ENCODE peak calls at places on chromosome 17, in seven cellular contexts. U is K562, N is HCT116, W is HepG2, H is H1, P is SK-N-SH, Z is GM12878. R is an unnamed sample.

GRCh38 chr17:38341035-38341721 is 2.6 kb downstream of the GPR179 start:
- DNase-seq in H (peak; percentile 17), W (peak; percentile 47), N (no peak), U (no peak), P (peak; percentile 84), Z (no peak), R (no peak)

GRCh38 chr17:27586203-27586701 is 44.7 kb upstream of the LGALS9 start:
- DNase-seq in P (peak; percentile 76), W (no peak), Z (no peak), U (no peak), N (no peak), H (no peak), R (no peak)

GRCh38 chr17:78390241-78391050 is 12.0 kb downstream of the PGS1 start:
- DNase-seq in U (no peak), N (no peak), W (no peak), H (no peak), P (peak; percentile 76), Z (no peak), R (no peak)

GRCh38 chr17:54494731-54495715 is 405.6 kb upstream of the TOM1L1 start:
- DNase-seq in Z (no peak), W (no peak), P (no peak), H (no peak), U (no peak), N (no peak), R (no peak)

GRCh38 chr17:79082311-79083190 is 7.9 kb downstream of the ENGASE start:
- DNase-seq in Z (no peak), N (peak; percentile 22), H (no peak), W (peak; percentile 27), P (peak; percentile 96), U (peak; percentile 84), R (peak; percentile 88)

GRCh38 chr17:64420143-64420670 is 28.7 kb upstream of the MILR1 start:
- DNase-seq in W (peak; percentile 81), H (no peak), U (peak; percentile 59), P (peak; percentile 76), Z (no peak), N (peak; percentile 81), R (peak; percentile 90)

GRCh38 chr17:11506635-11507034 is 91.6 kb upstream of the DNAH9 start:
- DNase-seq in N (no peak), P (no peak), U (no peak), Z (no peak), W (peak; percentile 5), H (no peak), R (peak; percentile 4)

GRCh38 chr17:11535231-11535630 is 63.0 kb upstream of the DNAH9 start:
- DNase-seq in H (no peak), Z (no peak), P (no peak), W (no peak), U (no peak), N (no peak), R (no peak)

GRCh38 chr17:31200287-31200686 is 96.8 kb downstream of the OMG start:
- DNase-seq in W (no peak), U (no peak), Z (no peak), H (no peak), P (no peak), N (no peak), R (no peak)

GRCh38 chr17:56943505-56944125 is 17.2 kb downstream of the COIL start:
- DNase-seq in W (no peak), N (no peak), P (no peak), U (no peak), Z (no peak), H (no peak), R (no peak)

GRCh38 chr17:5897320-5897911 is 172.8 kb upstream of the WSCD1 start:
- DNase-seq in W (no peak), N (no peak), P (no peak), U (no peak), Z (no peak), H (peak; percentile 49), R (no peak)

GRCh38 chr17:71283486-71283885 is 837.3 kb upstream of the SOX9 start:
- DNase-seq in H (no peak), P (no peak), U (no peak), Z (no peak), N (no peak), W (no peak), R (no peak)

GRCh38 chr17:16653367-16654041 is at the start of gene ZNF624:
- DNase-seq in W (peak; percentile 88), P (peak; percentile 94), Z (peak; percentile 61), U (peak; percentile 89), N (peak; percentile 92), H (peak; percentile 89), R (peak; percentile 83)

GRCh38 chr17:77354721-77355455 is 214.1 kb downstream of the SEC14L1 start:
- DNase-seq in Z (no peak), U (no peak), P (peak; percentile 60), H (no peak), W (peak; percentile 93), N (no peak), R (no peak)

GRCh38 chr17:49832840-49833599 is 14.8 kb downstream of the TAC4 start:
- DNase-seq in P (no peak), U (no peak), W (no peak), N (no peak), H (no peak), Z (no peak), R (no peak)

GRCh38 chr17:49645654-49646053 is 32.2 kb downstream of the SPOP start:
- DNase-seq in U (no peak), W (no peak), Z (no peak), P (no peak), N (no peak), H (no peak), R (no peak)

GRCh38 chr17:16407911-16408588 is 7.3 kb upstream of the TRPV2 start:
- DNase-seq in P (peak; percentile 76), U (no peak), W (peak; percentile 51), Z (peak; percentile 96), N (no peak), H (no peak), R (no peak)

GRCh38 chr17:39069114-39069756 is 82.2 kb downstream of the PLXDC1 start:
- DNase-seq in Z (no peak), H (no peak), U (no peak), N (no peak), W (peak; percentile 46), P (peak; percentile 69), R (peak; percentile 72)

GRCh38 chr17:64020068-64020766 is at the start of gene ICAM2:
- DNase-seq in N (no peak), W (no peak), P (no peak), U (no peak), H (no peak), Z (peak; percentile 90), R (no peak)

GRCh38 chr17:76793775-76794174 is 55.9 kb downstream of the MFSD11 start:
- DNase-seq in P (peak; percentile 61), U (peak; percentile 33), Z (no peak), N (peak; percentile 53), H (no peak), W (peak; percentile 53), R (peak; percentile 72)

GRCh38 chr17:10631701-10632100 is 25.4 kb downstream of the MYH3 start:
- DNase-seq in P (no peak), U (no peak), H (no peak), W (no peak), N (no peak), Z (no peak), R (no peak)

GRCh38 chr17:77375917-77376651 is 235.3 kb downstream of the SEC14L1 start:
- DNase-seq in N (no peak), U (no peak), Z (no peak), W (no peak), P (peak; percentile 82), H (no peak), R (no peak)

GRCh38 chr17:80063815-80064585 is 27.6 kb downstream of the CCDC40 start:
- DNase-seq in P (no peak), U (peak; percentile 65), H (no peak), N (peak; percentile 24), Z (no peak), W (peak; percentile 81), R (peak; percentile 37)

GRCh38 chr17:36608280-36608679 is 6.9 kb downstream of the MRM1 start:
- DNase-seq in P (no peak), W (no peak), Z (no peak), N (no peak), U (no peak), H (no peak), R (no peak)
- TF ChIP-seq JUND in P (no peak), W (no peak), Z (no peak), N (no peak), U (no peak), H (no peak), R (no peak)

GRCh38 chr17:44397479-44398440 is 8.3 kb upstream of the ITGA2B start:
- DNase-seq in P (no peak), N (no peak), Z (no peak), U (no peak), H (no peak), W (no peak), R (no peak)

GRCh38 chr17:44398692-44399691 is 9.5 kb upstream of the ITGA2B start:
- DNase-seq in W (no peak), H (no peak), U (no peak), Z (no peak), N (no peak), P (no peak), R (no peak)

GRCh38 chr17:44402564-44403172 is 13.2 kb upstream of the ITGA2B start:
- DNase-seq in H (no peak), U (no peak), Z (peak; percentile 69), P (no peak), W (no peak), N (no peak), R (no peak)

GRCh38 chr17:44396946-44397345 is 7.5 kb upstream of the ITGA2B start:
- DNase-seq in W (no peak), U (no peak), N (no peak), H (no peak), P (no peak), Z (no peak), R (no peak)

GRCh38 chr17:44400226-44400847 is 10.9 kb upstream of the ITGA2B start:
- DNase-seq in Z (no peak), H (no peak), P (no peak), N (peak; percentile 12), W (peak; percentile 34), U (peak; percentile 37), R (peak; percentile 56)
- TF ChIP-seq JUND in Z (no peak), H (no peak), P (no peak), N (no peak), W (no peak), U (no peak), R (no peak)

DNA sequence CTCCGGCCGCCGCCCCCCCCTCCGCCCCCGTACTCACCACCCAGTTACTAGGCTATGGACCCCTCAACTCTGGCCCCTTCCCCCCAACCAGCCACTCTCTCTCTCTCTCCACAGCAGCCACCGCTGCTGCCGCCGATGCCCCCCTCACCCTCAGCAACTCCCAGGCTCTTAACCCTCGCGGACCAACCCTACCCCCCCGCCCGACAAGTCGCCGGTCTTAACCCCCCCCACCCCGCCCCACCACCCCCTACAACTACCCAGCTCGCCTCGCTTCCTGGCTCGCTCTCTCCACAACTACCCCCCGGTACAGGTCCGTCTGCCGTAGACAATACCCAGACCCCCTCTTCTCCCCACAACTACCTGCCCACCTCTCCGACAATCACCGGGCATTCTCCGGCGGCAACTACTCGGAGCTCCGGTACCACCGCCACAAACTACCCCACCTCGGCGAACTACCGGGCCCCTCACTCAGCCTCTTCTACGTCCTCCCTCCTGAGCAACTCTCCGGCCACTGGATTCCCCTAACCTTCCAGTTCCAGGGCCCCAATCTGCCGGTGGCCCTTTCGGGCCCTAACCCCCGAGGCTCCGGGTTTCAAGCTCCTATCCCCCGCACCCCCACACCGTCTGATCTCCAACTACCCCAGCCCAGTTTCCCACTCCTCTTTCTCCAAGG is 703 bp downstream of the PHF23 start:
- DNase-seq in P (no peak), U (peak; percentile 45), Z (no peak), N (no peak), H (no peak), W (no peak), R (no peak)
- TF ChIP-seq JUND in P (no peak), U (no peak), Z (no peak), N (no peak), H (no peak), W (no peak), R (no peak)

GRCh38 chr17:69596141-69596540 is 181.6 kb downstream of the MAP2K6 start:
- DNase-seq in P (no peak), H (no peak), Z (no peak), W (no peak), U (no peak), N (no peak), R (no peak)
- TF ChIP-seq JUND in P (no peak), H (no peak), Z (no peak), W (no peak), U (no peak), N (no peak), R (no peak)

R was measured in T47D.